ENCODE peak calls at places on chromosome 16, in nine cellular contexts. N is GM20000; S is NCI-H510A treated with DMSO at 0.1 percent for 48 hours; Z is GM23248; Y is HTR-8/SVneo; W is central memory CD4-positive, alpha-beta T cell; C is Calu3; X is adrenal gland; H is CD8-positive, alpha-beta T cell. M is an unnamed sample.

GRCh38 chr16:48576927-48577326 is 33.1 kb downstream of the N4BP1 start:
- DNase-seq in C (peak), N (no peak), S (no peak), Y (no peak), W (no peak), H (no peak), Z (peak), X (no peak), M (no peak)

GRCh38 chr16:81489547-81490267 is 45.1 kb downstream of the CMIP start:
- DNase-seq in W (no peak), X (peak), N (no peak), S (no peak), Z (no peak), Y (no peak), H (no peak), C (no peak), M (no peak)

GRCh38 chr16:9778879-9779278 is 403.3 kb downstream of the GRIN2A start:
- DNase-seq in W (no peak), N (no peak), Z (no peak), H (no peak), C (no peak), S (no peak), Y (no peak), X (no peak), M (no peak)

GRCh38 chr16:50272687-50273381 is 6.5 kb downstream of the ADCY7 start:
- DNase-seq in W (no peak), S (no peak), C (no peak), Y (no peak), X (no peak), Z (no peak), H (no peak), N (no peak), M (no peak)

GRCh38 chr16:86809458-86809955 is 231.2 kb downstream of the FOXL1 start:
- DNase-seq in W (no peak), N (no peak), X (no peak), S (no peak), Y (peak), C (peak), Z (peak), H (no peak), M (no peak)

GRCh38 chr16:66382966-66383299 is 16.4 kb downstream of the CDH5 start:
- DNase-seq in X (no peak), N (no peak), S (peak), Z (peak), H (no peak), W (no peak), Y (peak), C (no peak), M (no peak)

GRCh38 chr16:3822366-3823045 is 58.0 kb downstream of the CREBBP start:
- DNase-seq in Z (peak), W (no peak), H (no peak), S (peak), X (no peak), N (no peak), C (no peak), Y (no peak), M (no peak)

GRCh38 chr16:80665356-80665755 is 124.6 kb downstream of the DYNLRB2 start:
- DNase-seq in C (no peak), S (no peak), X (no peak), H (no peak), W (no peak), Y (no peak), N (no peak), Z (no peak), M (no peak)

GRCh38 chr16:71230122-71230845 is at the start of gene HYDIN:
- DNase-seq in N (no peak), S (peak), Z (peak), Y (peak), X (peak), C (peak), H (no peak), W (no peak), M (peak)

GRCh38 chr16:1432388-1433262 is 1.7 kb downstream of the PERCC1 start:
- DNase-seq in S (no peak), W (no peak), C (no peak), Y (no peak), X (no peak), N (no peak), Z (no peak), H (no peak), M (no peak)

GRCh38 chr16:74923766-74924460 is 61.0 kb downstream of the WDR59 start:
- DNase-seq in X (peak), Z (no peak), N (no peak), W (no peak), S (no peak), Y (no peak), C (no peak), H (no peak), M (no peak)

GRCh38 chr16:29858149-29858899 is 4.7 kb downstream of the CDIPT start:
- DNase-seq in H (no peak), S (no peak), X (no peak), W (no peak), N (no peak), Y (no peak), Z (no peak), C (no peak), M (no peak)

GRCh38 chr16:25487888-25488287 is 203.9 kb upstream of the HS3ST4 start:
- DNase-seq in Z (no peak), C (no peak), X (no peak), H (no peak), Y (no peak), W (no peak), S (no peak), N (no peak), M (no peak)

GRCh38 chr16:11447836-11448235 is 102.6 kb downstream of the RMI2 start:
- DNase-seq in H (no peak), Z (no peak), C (no peak), W (no peak), Y (no peak), S (no peak), N (no peak), X (no peak), M (no peak)

GRCh38 chr16:68385371-68385770 is 62.9 kb downstream of the SMPD3 start:
- DNase-seq in W (no peak), N (no peak), X (no peak), C (no peak), H (no peak), Y (no peak), S (no peak), Z (no peak), M (no peak)

GRCh38 chr16:56989988-56990387 is 631 bp downstream of the NLRC5 start:
- DNase-seq in S (no peak), Y (no peak), N (no peak), C (no peak), W (peak), Z (no peak), X (no peak), H (no peak), M (no peak)

GRCh38 chr16:50509521-50510341 is 38.5 kb upstream of the NKD1 start:
- DNase-seq in N (peak), H (peak), Y (no peak), C (peak), W (peak), X (no peak), Z (peak), S (no peak), M (peak)

GRCh38 chr16:29226782-29227181 is 179.7 kb downstream of the NPIPB11 start:
- DNase-seq in W (no peak), C (no peak), S (no peak), Y (no peak), N (no peak), H (no peak), Z (no peak), X (no peak), M (no peak)

GRCh38 chr16:55569025-55569424 is 2.5 kb downstream of the CAPNS2 start:
- DNase-seq in X (no peak), N (no peak), W (no peak), S (no peak), H (no peak), Z (peak), Y (no peak), C (no peak), M (no peak)

GRCh38 chr16:19104591-19104990 is 9.2 kb upstream of the ITPRIPL2 start:
- DNase-seq in W (no peak), S (no peak), Y (no peak), Z (no peak), N (no peak), H (no peak), X (no peak), C (no peak), M (no peak)

GRCh38 chr16:3659200-3659599 is 4.7 kb downstream of the DNASE1 start:
- DNase-seq in S (no peak), X (no peak), N (no peak), H (no peak), Y (peak), Z (peak), C (no peak), W (no peak), M (no peak)

GRCh38 chr16:66516808-66517585 is 32.9 kb downstream of the TK2 start:
- DNase-seq in H (peak), W (peak), Y (peak), Z (peak), N (peak), C (peak), X (peak), S (peak), M (peak)

GRCh38 chr16:68357923-68358322 is 47.1 kb downstream of the PRMT7 start:
- DNase-seq in Y (no peak), S (no peak), H (no peak), C (no peak), X (peak), N (no peak), W (no peak), Z (no peak), M (no peak)

GRCh38 chr16:506246-506546 is 21.3 kb upstream of the CAPN15 start:
- DNase-seq in S (no peak), H (no peak), Z (no peak), C (no peak), X (no peak), W (no peak), N (no peak), Y (no peak), M (no peak)

GRCh38 chr16:55480228-55480655 is 1.2 kb downstream of the MMP2 start:
- DNase-seq in N (no peak), S (no peak), Z (peak), Y (no peak), C (no peak), H (no peak), X (peak), W (no peak), M (no peak)

GRCh38 chr16:29857133-29857760 is 5.8 kb downstream of the CDIPT start:
- DNase-seq in X (peak), H (no peak), N (no peak), C (no peak), Y (no peak), W (no peak), Z (peak), S (no peak), M (no peak)

M was measured in HT-29.